ENCODE peak calls at places on chromosomes 6 and 20, in six cellular contexts. D is NCI-H2171 treated with DMSO at 0.1 percent for 48 hours; A is stimulated activated CD8-positive, alpha-beta memory T cell treated with anti-CD3 and anti-CD28 coated beads, Interleukin-15, amount 100 ng/mL, for 24 hours; S is NCI-H1436; Z is ELF-1; N is substantia nigra. B is an unnamed sample.

GRCh38 chr6:134351615-134352474 is 33.9 kb upstream of the SGK1 start:
- DNase-seq in D (peak), A (no peak), S (no peak), Z (peak), N (no peak), B (peak)

GRCh38 chr20:9019833-9020232 is 49.1 kb upstream of the PLCB4 start:
- DNase-seq in D (no peak), A (no peak), S (no peak), Z (no peak), N (no peak), B (no peak)

GRCh38 chr6:49497308-49497707 is 2.4 kb upstream of the GLYATL3 start:
- DNase-seq in D (no peak), A (no peak), S (peak), Z (no peak), N (no peak), B (no peak)

GRCh38 chr6:4313044-4313686 is 177.8 kb upstream of the ECI2 start:
- DNase-seq in D (no peak), A (no peak), S (no peak), Z (peak), N (no peak), B (peak)

GRCh38 chr20:47765715-47766594 is 19.3 kb downstream of the SULF2 start:
- DNase-seq in D (no peak), A (no peak), S (no peak), Z (peak), N (no peak), B (peak)

GRCh38 chr20:63553251-63553932 is 567 bp upstream of the FNDC11 start:
- DNase-seq in D (peak), A (peak), S (peak), Z (peak), N (no peak), B (peak)

GRCh38 chr20:56371977-56372376 is 13.2 kb downstream of the FAM210B start:
- DNase-seq in D (no peak), A (no peak), S (no peak), Z (no peak), N (no peak), B (no peak)

GRCh38 chr6:69578366-69578890 is 218.4 kb downstream of the LMBRD1 start:
- DNase-seq in D (peak), A (no peak), S (no peak), Z (no peak), N (no peak), B (no peak)

B was measured in GM23338.